ENCODE peak calls at places on chromosomes 1 and 21, in nine cellular contexts. One of them, this sample, is unnamed.

GRCh38 chr1:86155807-86156561 is 588 bp downstream of the COL24A1 start:
- DNase-seq in PC-9: no peak
- DNase-seq in left ventricle myocardium inferior: peak
- DNase-seq in kidney epithelial cell: no peak
- DNase-seq in astrocyte of the spinal cord: peak
- DNase-seq in AG04450: no peak
- DNase-seq in cardiac muscle cell: peak
- DNase-seq in cardiac fibroblast: peak
- DNase-seq in suprapubic skin: peak
- DNase-seq in this sample: no peak

GRCh38 chr1:114002492-114003290 is 23.4 kb downstream of the OLFML3 start:
- DNase-seq in suprapubic skin: no peak
- DNase-seq in cardiac muscle cell: peak
- DNase-seq in PC-9: no peak
- DNase-seq in kidney epithelial cell: no peak
- DNase-seq in astrocyte of the spinal cord: no peak
- DNase-seq in left ventricle myocardium inferior: no peak
- DNase-seq in AG04450: no peak
- DNase-seq in cardiac fibroblast: peak
- DNase-seq in this sample: no peak

GRCh38 chr1:23196627-23197328 is 20.5 kb downstream of the HTR1D start:
- DNase-seq in cardiac fibroblast: peak
- DNase-seq in left ventricle myocardium inferior: no peak
- DNase-seq in AG04450: peak
- DNase-seq in kidney epithelial cell: peak
- DNase-seq in astrocyte of the spinal cord: peak
- DNase-seq in suprapubic skin: no peak
- DNase-seq in PC-9: peak
- DNase-seq in cardiac muscle cell: peak
- DNase-seq in this sample: peak

GRCh38 chr21:15224346-15225086 is 159.7 kb upstream of the NRIP1 start:
- DNase-seq in suprapubic skin: no peak
- DNase-seq in cardiac muscle cell: peak
- DNase-seq in PC-9: peak
- DNase-seq in left ventricle myocardium inferior: no peak
- DNase-seq in cardiac fibroblast: peak
- DNase-seq in kidney epithelial cell: peak
- DNase-seq in AG04450: peak
- DNase-seq in astrocyte of the spinal cord: peak
- DNase-seq in this sample: peak

GRCh38 chr1:75338974-75339483 is 204.8 kb downstream of the LHX8 start:
- DNase-seq in AG04450: no peak
- DNase-seq in kidney epithelial cell: no peak
- DNase-seq in astrocyte of the spinal cord: peak
- DNase-seq in PC-9: no peak
- DNase-seq in left ventricle myocardium inferior: no peak
- DNase-seq in suprapubic skin: no peak
- DNase-seq in cardiac fibroblast: peak
- DNase-seq in cardiac muscle cell: no peak
- DNase-seq in this sample: no peak

GRCh38 chr1:41102653-41103052 is 81.1 kb upstream of the SLFNL1 start:
- DNase-seq in kidney epithelial cell: no peak
- DNase-seq in cardiac fibroblast: no peak
- DNase-seq in left ventricle myocardium inferior: no peak
- DNase-seq in astrocyte of the spinal cord: no peak
- DNase-seq in PC-9: no peak
- DNase-seq in suprapubic skin: no peak
- DNase-seq in AG04450: no peak
- DNase-seq in cardiac muscle cell: no peak
- DNase-seq in this sample: no peak

GRCh38 chr1:182674346-182675246 is 9.8 kb downstream of the RGS8 start:
- DNase-seq in astrocyte of the spinal cord: peak
- DNase-seq in AG04450: no peak
- DNase-seq in kidney epithelial cell: no peak
- DNase-seq in suprapubic skin: no peak
- DNase-seq in cardiac muscle cell: peak
- DNase-seq in left ventricle myocardium inferior: no peak
- DNase-seq in cardiac fibroblast: no peak
- DNase-seq in PC-9: no peak
- DNase-seq in this sample: no peak

GRCh38 chr1:211337430-211338227 is 11.0 kb downstream of the TRAF5 start:
- DNase-seq in cardiac muscle cell: no peak
- DNase-seq in PC-9: no peak
- DNase-seq in kidney epithelial cell: no peak
- DNase-seq in AG04450: no peak
- DNase-seq in cardiac fibroblast: no peak
- DNase-seq in suprapubic skin: no peak
- DNase-seq in astrocyte of the spinal cord: no peak
- DNase-seq in left ventricle myocardium inferior: no peak
- DNase-seq in this sample: no peak

GRCh38 chr1:70072239-70072751 is 133.1 kb downstream of the LRRC40 start:
- DNase-seq in cardiac fibroblast: peak
- DNase-seq in AG04450: peak
- DNase-seq in astrocyte of the spinal cord: peak
- DNase-seq in left ventricle myocardium inferior: no peak
- DNase-seq in PC-9: no peak
- DNase-seq in cardiac muscle cell: peak
- DNase-seq in kidney epithelial cell: peak
- DNase-seq in suprapubic skin: no peak
- DNase-seq in this sample: no peak

GRCh38 chr1:26786437-26787380 is 1.0 kb upstream of the PIGV start:
- DNase-seq in cardiac muscle cell: peak
- DNase-seq in astrocyte of the spinal cord: peak
- DNase-seq in kidney epithelial cell: no peak
- DNase-seq in AG04450: no peak
- DNase-seq in PC-9: peak
- DNase-seq in cardiac fibroblast: peak
- DNase-seq in suprapubic skin: peak
- DNase-seq in left ventricle myocardium inferior: peak
- DNase-seq in this sample: no peak

GRCh38 chr1:24981632-24982007 is 51.5 kb upstream of the RUNX3 start:
- DNase-seq in left ventricle myocardium inferior: no peak
- DNase-seq in AG04450: no peak
- DNase-seq in cardiac muscle cell: no peak
- DNase-seq in astrocyte of the spinal cord: no peak
- DNase-seq in PC-9: no peak
- DNase-seq in cardiac fibroblast: no peak
- DNase-seq in suprapubic skin: no peak
- DNase-seq in kidney epithelial cell: no peak
- DNase-seq in this sample: no peak

GRCh38 chr1:61482170-61482569 is 242.8 kb downstream of the TM2D1 start:
- DNase-seq in left ventricle myocardium inferior: no peak
- DNase-seq in kidney epithelial cell: no peak
- DNase-seq in cardiac fibroblast: no peak
- DNase-seq in AG04450: no peak
- DNase-seq in astrocyte of the spinal cord: no peak
- DNase-seq in PC-9: peak
- DNase-seq in cardiac muscle cell: peak
- DNase-seq in suprapubic skin: no peak
- DNase-seq in this sample: no peak

GRCh38 chr21:34691396-34692032 is 22.7 kb downstream of the CLIC6 start:
- DNase-seq in cardiac muscle cell: no peak
- DNase-seq in AG04450: no peak
- DNase-seq in PC-9: peak
- DNase-seq in suprapubic skin: no peak
- DNase-seq in cardiac fibroblast: no peak
- DNase-seq in left ventricle myocardium inferior: no peak
- DNase-seq in astrocyte of the spinal cord: no peak
- DNase-seq in kidney epithelial cell: no peak
- DNase-seq in this sample: no peak
- H3K4me3 ChIP-seq in cardiac muscle cell: no peak
- H3K4me3 ChIP-seq in AG04450: no peak
- H3K4me3 ChIP-seq in PC-9: no peak
- H3K4me3 ChIP-seq in suprapubic skin: no peak
- H3K4me3 ChIP-seq in cardiac fibroblast: no peak
- H3K4me3 ChIP-seq in left ventricle myocardium inferior: no peak
- H3K4me3 ChIP-seq in astrocyte of the spinal cord: no peak
- H3K4me3 ChIP-seq in kidney epithelial cell: no peak
- H3K4me3 ChIP-seq in this sample: no peak

GRCh38 chr21:32140212-32141008 is 138.4 kb downstream of the MIS18A start:
- DNase-seq in PC-9: no peak
- DNase-seq in cardiac fibroblast: no peak
- DNase-seq in astrocyte of the spinal cord: no peak
- DNase-seq in suprapubic skin: no peak
- DNase-seq in kidney epithelial cell: no peak
- DNase-seq in cardiac muscle cell: no peak
- DNase-seq in AG04450: no peak
- DNase-seq in left ventricle myocardium inferior: no peak
- DNase-seq in this sample: no peak

GRCh38 chr21:32138658-32139057 is 140.2 kb downstream of the MIS18A start:
- DNase-seq in astrocyte of the spinal cord: no peak
- DNase-seq in suprapubic skin: no peak
- DNase-seq in kidney epithelial cell: no peak
- DNase-seq in cardiac fibroblast: no peak
- DNase-seq in left ventricle myocardium inferior: no peak
- DNase-seq in AG04450: no peak
- DNase-seq in cardiac muscle cell: no peak
- DNase-seq in PC-9: no peak
- DNase-seq in this sample: no peak

GRCh38 chr21:32141009-32141357 is 137.9 kb downstream of the MIS18A start:
- DNase-seq in astrocyte of the spinal cord: no peak
- DNase-seq in AG04450: no peak
- DNase-seq in cardiac fibroblast: no peak
- DNase-seq in cardiac muscle cell: no peak
- DNase-seq in kidney epithelial cell: no peak
- DNase-seq in left ventricle myocardium inferior: no peak
- DNase-seq in PC-9: no peak
- DNase-seq in suprapubic skin: no peak
- DNase-seq in this sample: no peak

GRCh38 chr21:32147041-32147440 is 131.8 kb downstream of the MIS18A start:
- DNase-seq in kidney epithelial cell: no peak
- DNase-seq in astrocyte of the spinal cord: no peak
- DNase-seq in left ventricle myocardium inferior: no peak
- DNase-seq in cardiac fibroblast: no peak
- DNase-seq in AG04450: no peak
- DNase-seq in cardiac muscle cell: no peak
- DNase-seq in suprapubic skin: no peak
- DNase-seq in PC-9: no peak
- DNase-seq in this sample: no peak

DNA sequence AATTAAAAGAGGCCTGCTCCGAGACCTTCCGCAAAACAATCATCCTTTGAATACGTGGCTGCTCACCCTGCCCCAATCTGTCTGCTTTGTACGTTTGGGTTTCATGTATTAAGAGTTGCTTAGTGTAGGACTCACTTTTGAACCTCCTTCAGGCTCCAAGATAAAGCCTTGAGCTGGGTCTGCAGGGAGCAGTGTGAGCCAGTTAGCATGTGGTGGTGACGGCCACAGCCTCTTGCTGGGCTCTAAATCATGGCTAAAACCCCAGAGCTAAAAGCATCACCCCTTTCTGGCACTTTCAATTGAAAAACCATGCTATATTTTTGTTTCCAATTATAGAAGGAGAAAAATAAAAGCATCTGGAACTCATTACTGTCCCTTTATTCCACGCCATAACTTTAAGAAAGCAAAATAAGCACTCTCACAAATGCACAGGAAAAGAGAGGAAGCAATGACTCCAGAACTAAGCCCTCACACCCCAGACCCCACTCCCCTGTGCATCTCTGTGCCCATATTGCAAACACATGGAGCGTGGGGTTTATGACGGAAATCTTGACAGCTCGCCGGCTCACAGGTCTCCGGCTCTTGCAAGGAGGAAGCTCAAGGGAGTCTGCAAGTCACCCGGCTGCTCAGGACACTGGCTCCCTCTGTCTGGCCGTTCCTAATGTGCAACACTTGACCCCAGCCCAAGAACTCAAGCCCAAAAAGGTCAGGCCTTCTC is 135.5 kb downstream of the MIS18A start:
- DNase-seq in astrocyte of the spinal cord: peak
- DNase-seq in cardiac muscle cell: no peak
- DNase-seq in suprapubic skin: peak
- DNase-seq in cardiac fibroblast: no peak
- DNase-seq in AG04450: no peak
- DNase-seq in kidney epithelial cell: no peak
- DNase-seq in PC-9: no peak
- DNase-seq in left ventricle myocardium inferior: peak
- DNase-seq in this sample: no peak
- TF ChIP-seq CTCF in astrocyte of the spinal cord: no peak
- TF ChIP-seq CTCF in cardiac muscle cell: no peak
- TF ChIP-seq CTCF in suprapubic skin: no peak
- TF ChIP-seq CTCF in cardiac fibroblast: no peak
- TF ChIP-seq CTCF in AG04450: no peak
- TF ChIP-seq CTCF in kidney epithelial cell: no peak
- TF ChIP-seq CTCF in PC-9: no peak
- TF ChIP-seq CTCF in left ventricle myocardium inferior: peak
- TF ChIP-seq CTCF in this sample: no peak

GRCh38 chr1:202160377-202160940 is at the start of gene PTPN7:
- DNase-seq in astrocyte of the spinal cord: no peak
- DNase-seq in left ventricle myocardium inferior: no peak
- DNase-seq in PC-9: no peak
- DNase-seq in suprapubic skin: no peak
- DNase-seq in cardiac fibroblast: no peak
- DNase-seq in kidney epithelial cell: no peak
- DNase-seq in cardiac muscle cell: no peak
- DNase-seq in AG04450: no peak
- DNase-seq in this sample: no peak
- H3K4me3 ChIP-seq in astrocyte of the spinal cord: no peak
- H3K4me3 ChIP-seq in left ventricle myocardium inferior: peak
- H3K4me3 ChIP-seq in PC-9: no peak
- H3K4me3 ChIP-seq in suprapubic skin: peak
- H3K4me3 ChIP-seq in cardiac fibroblast: no peak
- H3K4me3 ChIP-seq in kidney epithelial cell: no peak
- H3K4me3 ChIP-seq in cardiac muscle cell: no peak
- H3K4me3 ChIP-seq in AG04450: no peak
- H3K4me3 ChIP-seq in this sample: no peak

GRCh38 chr1:153677718-153678518 is 570 bp upstream of the NPR1 start:
- DNase-seq in cardiac muscle cell: peak
- DNase-seq in kidney epithelial cell: no peak
- DNase-seq in astrocyte of the spinal cord: peak
- DNase-seq in cardiac fibroblast: peak
- DNase-seq in left ventricle myocardium inferior: peak
- DNase-seq in suprapubic skin: no peak
- DNase-seq in PC-9: no peak
- DNase-seq in AG04450: no peak
- DNase-seq in this sample: no peak

GRCh38 chr1:153679337-153680119 is 1.0 kb downstream of the NPR1 start:
- DNase-seq in cardiac muscle cell: peak
- DNase-seq in suprapubic skin: no peak
- DNase-seq in left ventricle myocardium inferior: peak
- DNase-seq in PC-9: no peak
- DNase-seq in kidney epithelial cell: no peak
- DNase-seq in AG04450: no peak
- DNase-seq in astrocyte of the spinal cord: no peak
- DNase-seq in cardiac fibroblast: peak
- DNase-seq in this sample: no peak

GRCh38 chr1:153682730-153683129 is 4.2 kb downstream of the NPR1 start:
- DNase-seq in cardiac fibroblast: no peak
- DNase-seq in AG04450: no peak
- DNase-seq in suprapubic skin: no peak
- DNase-seq in PC-9: no peak
- DNase-seq in cardiac muscle cell: no peak
- DNase-seq in astrocyte of the spinal cord: no peak
- DNase-seq in kidney epithelial cell: no peak
- DNase-seq in left ventricle myocardium inferior: no peak
- DNase-seq in this sample: no peak

GRCh38 chr1:153680120-153680403 is 1.6 kb downstream of the NPR1 start:
- DNase-seq in left ventricle myocardium inferior: no peak
- DNase-seq in astrocyte of the spinal cord: no peak
- DNase-seq in PC-9: no peak
- DNase-seq in AG04450: no peak
- DNase-seq in kidney epithelial cell: no peak
- DNase-seq in cardiac fibroblast: no peak
- DNase-seq in suprapubic skin: no peak
- DNase-seq in cardiac muscle cell: no peak
- DNase-seq in this sample: no peak

GRCh38 chr1:153678519-153679336 is at the start of gene NPR1:
- DNase-seq in suprapubic skin: peak
- DNase-seq in AG04450: no peak
- DNase-seq in left ventricle myocardium inferior: peak
- DNase-seq in PC-9: no peak
- DNase-seq in cardiac fibroblast: peak
- DNase-seq in kidney epithelial cell: no peak
- DNase-seq in astrocyte of the spinal cord: no peak
- DNase-seq in cardiac muscle cell: peak
- DNase-seq in this sample: no peak
- TF ChIP-seq CTCF in suprapubic skin: no peak
- TF ChIP-seq CTCF in AG04450: no peak
- TF ChIP-seq CTCF in left ventricle myocardium inferior: no peak
- TF ChIP-seq CTCF in PC-9: no peak
- TF ChIP-seq CTCF in cardiac fibroblast: no peak
- TF ChIP-seq CTCF in kidney epithelial cell: no peak
- TF ChIP-seq CTCF in astrocyte of the spinal cord: no peak
- TF ChIP-seq CTCF in cardiac muscle cell: no peak
- TF ChIP-seq CTCF in this sample: no peak

This sample was measured in AG04449.